ENCODE peak calls at places on chromosomes 16 and 17, in six cellular contexts. S is HFF-Myc, M is tibial nerve, W is GM06990, L is foreskin fibroblast, V is psoas muscle. O is an unnamed sample.

GRCh38 chr16:14026572-14026971 is 44.5 kb upstream of the MRTFB start:
- DNase-seq in W (no peak), M (no peak), V (no peak), S (no peak), L (no peak), O (no peak)

GRCh38 chr17:42754782-42755181 is 6.2 kb upstream of the RAMP2 start:
- DNase-seq in S (no peak), W (no peak), L (no peak), V (peak), M (peak), O (no peak)

GRCh38 chr16:66910175-66910940 is 8.3 kb downstream of the CDH16 start:
- DNase-seq in V (peak), M (no peak), S (no peak), L (no peak), W (no peak), O (no peak)

GRCh38 chr16:81821422-81822128 is 42.5 kb downstream of the PLCG2 start:
- DNase-seq in S (no peak), L (no peak), M (no peak), W (peak), V (no peak), O (no peak)

GRCh38 chr16:31467151-31467550 is 4.8 kb upstream of the TGFB1I1 start:
- DNase-seq in L (no peak), V (peak), W (no peak), S (no peak), M (no peak), O (no peak)

GRCh38 chr17:58510075-58510474 is 4.4 kb downstream of the MTMR4 start:
- DNase-seq in S (no peak), L (no peak), V (no peak), M (no peak), W (no peak), O (no peak)

GRCh38 chr16:57941016-57941656 is 29.8 kb downstream of the CNGB1 start:
- DNase-seq in V (no peak), L (peak), S (no peak), W (no peak), M (no peak), O (peak)

GRCh38 chr16:81517630-81518438 is 73.2 kb downstream of the CMIP start:
- DNase-seq in W (no peak), V (peak), L (peak), S (no peak), M (no peak), O (no peak)

GRCh38 chr17:67605259-67605912 is 112.3 kb upstream of the NOL11 start:
- DNase-seq in M (no peak), L (no peak), W (no peak), V (peak), S (no peak), O (no peak)

GRCh38 chr16:20875358-20875656 is 24.9 kb downstream of the DCUN1D3 start:
- DNase-seq in V (no peak), W (no peak), M (no peak), S (no peak), L (no peak), O (no peak)

GRCh38 chr17:43068570-43069367 is 43.7 kb downstream of the RND2 start:
- DNase-seq in S (no peak), W (no peak), M (no peak), L (peak), V (no peak), O (no peak)

GRCh38 chr17:38873646-38874380 is 4.0 kb downstream of the LASP1 start:
- DNase-seq in V (no peak), M (no peak), S (no peak), W (no peak), L (no peak), O (no peak)

GRCh38 chr17:27919120-27919519 is 26.0 kb upstream of the LYRM9 start:
- DNase-seq in L (no peak), M (no peak), S (no peak), V (no peak), W (no peak), O (no peak)

GRCh38 chr17:39740357-39741111 is 2.8 kb downstream of the GRB7 start:
- DNase-seq in M (no peak), V (peak), S (no peak), L (peak), W (no peak), O (peak)

GRCh38 chr16:84982434-84982833 is 28.9 kb downstream of the ZDHHC7 start:
- DNase-seq in M (no peak), W (no peak), L (no peak), S (no peak), V (peak), O (no peak)

GRCh38 chr16:84986879-84987278 is 24.5 kb downstream of the ZDHHC7 start:
- DNase-seq in S (no peak), V (peak), M (no peak), L (no peak), W (no peak), O (no peak)

GRCh38 chr16:84986102-84986501 is 25.2 kb downstream of the ZDHHC7 start:
- DNase-seq in V (peak), S (no peak), L (no peak), M (no peak), W (no peak), O (no peak)

GRCh38 chr16:84983308-84983707 is 28.0 kb downstream of the ZDHHC7 start:
- DNase-seq in S (no peak), W (no peak), L (no peak), V (no peak), M (no peak), O (no peak)

DNA sequence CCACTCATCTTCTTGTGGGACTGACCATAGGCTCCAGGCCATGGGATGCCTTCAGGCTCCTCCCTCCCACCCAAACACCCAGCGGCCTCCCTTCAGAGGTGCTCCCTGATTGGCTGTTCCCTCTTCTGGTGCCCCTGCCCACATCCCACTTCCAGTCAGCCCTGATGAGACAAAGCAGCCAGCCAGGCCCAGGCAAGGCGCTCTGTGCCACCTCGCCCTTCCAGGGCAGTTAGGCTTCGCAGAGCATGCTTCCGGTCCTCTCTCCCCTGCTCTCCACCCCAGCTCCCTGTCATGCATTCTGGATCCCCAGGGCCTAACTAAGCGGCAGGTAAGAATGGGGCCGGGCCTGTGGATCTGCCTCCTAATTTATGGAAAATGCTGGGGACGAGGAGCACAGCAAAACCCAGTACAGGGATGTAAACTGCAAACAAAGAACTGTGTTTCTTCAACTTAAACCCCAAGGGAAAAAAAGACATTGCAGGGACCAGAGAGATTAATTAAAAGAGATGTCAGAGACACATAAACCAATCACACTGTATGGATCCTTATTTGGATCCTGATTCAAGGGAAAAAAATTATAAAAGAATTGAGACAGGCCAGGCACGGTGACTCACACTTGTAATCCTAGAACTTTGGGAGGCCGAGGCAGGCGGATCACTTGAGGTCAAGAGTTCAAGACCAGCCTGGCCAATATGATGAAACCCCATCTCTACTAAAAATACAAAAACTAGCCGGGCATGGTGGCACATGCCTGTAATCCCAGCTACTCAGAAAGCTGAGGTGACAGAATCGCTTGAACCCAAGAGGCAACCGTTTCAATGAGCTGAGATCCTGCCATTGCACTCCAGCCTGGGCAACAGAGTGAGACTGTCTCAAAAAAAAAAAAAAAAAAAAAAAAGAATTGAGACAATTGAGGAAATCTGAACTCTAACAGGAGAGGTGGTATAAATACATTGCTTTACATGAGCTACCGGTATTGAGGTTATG is 26.0 kb downstream of the ZDHHC7 start:
- DNase-seq in W (no peak), S (peak), L (peak), M (no peak), V (peak), O (peak)
- H3K4me3 ChIP-seq in W (no peak), S (no peak), L (no peak), M (no peak), V (no peak), O (no peak)

GRCh38 chr16:19014456-19014855 is 30.7 kb downstream of the TMC7 start:
- DNase-seq in S (no peak), W (no peak), L (no peak), V (no peak), M (no peak), O (no peak)
- TF ChIP-seq CTCF in S (no peak), W (no peak), L (no peak), V (no peak), M (no peak), O (no peak)

GRCh38 chr17:1078062-1078711 is 81.3 kb downstream of the TIMM22 start:
- DNase-seq in V (peak), L (no peak), S (no peak), W (no peak), M (no peak), O (no peak)
- H3K4me3 ChIP-seq in V (no peak), L (no peak), S (no peak), W (no peak), M (no peak), O (no peak)

GRCh38 chr17:28973414-28973813 is 22.1 kb upstream of the PHF12 start:
- DNase-seq in V (no peak), S (no peak), W (no peak), M (no peak), L (no peak), O (no peak)
- TF ChIP-seq CTCF in V (no peak), S (no peak), W (no peak), M (no peak), L (no peak), O (no peak)

DNA sequence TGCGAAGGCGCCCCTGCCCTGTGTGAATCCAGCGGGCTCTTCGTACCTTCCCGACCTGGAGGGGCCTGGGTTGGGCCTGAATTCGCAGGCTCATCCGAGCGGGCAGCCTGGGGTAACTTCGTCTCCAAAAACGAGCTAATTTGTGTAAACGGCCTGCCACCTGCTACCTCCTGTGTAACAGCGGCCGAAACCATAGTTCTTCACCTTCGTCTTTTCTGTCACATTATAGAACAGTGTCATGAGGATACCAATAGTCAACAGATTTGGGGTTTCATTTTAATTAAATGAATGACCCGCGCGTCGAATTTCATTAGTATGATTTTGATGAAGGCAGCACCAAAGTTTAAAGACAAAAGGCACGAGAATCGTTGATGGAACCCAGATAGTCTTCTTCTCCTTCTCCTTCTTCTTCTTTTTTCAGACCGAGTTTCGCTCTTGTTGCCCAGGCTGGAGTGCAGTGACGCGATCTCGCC is 469 bp upstream of the CENPV start:
- DNase-seq in S (no peak), V (no peak), W (no peak), M (no peak), L (no peak), O (no peak)
- H3K4me3 ChIP-seq in S (peak), V (peak), W (peak), M (peak), L (peak), O (peak)

GRCh38 chr17:50946223-50946890 is 80.2 kb upstream of the TOB1 start:
- DNase-seq in M (no peak), W (no peak), V (peak), S (no peak), L (no peak), O (no peak)

GRCh38 chr17:50944902-50945720 is 79.0 kb upstream of the TOB1 start:
- DNase-seq in L (no peak), V (no peak), S (no peak), W (no peak), M (no peak), O (no peak)

GRCh38 chr17:50943575-50943933 is 77.4 kb upstream of the TOB1 start:
- DNase-seq in V (peak), S (no peak), L (no peak), W (no peak), M (no peak), O (no peak)

GRCh38 chr17:50945779-50946222 is 79.6 kb upstream of the TOB1 start:
- DNase-seq in L (no peak), V (no peak), W (no peak), S (no peak), M (no peak), O (no peak)

DNA sequence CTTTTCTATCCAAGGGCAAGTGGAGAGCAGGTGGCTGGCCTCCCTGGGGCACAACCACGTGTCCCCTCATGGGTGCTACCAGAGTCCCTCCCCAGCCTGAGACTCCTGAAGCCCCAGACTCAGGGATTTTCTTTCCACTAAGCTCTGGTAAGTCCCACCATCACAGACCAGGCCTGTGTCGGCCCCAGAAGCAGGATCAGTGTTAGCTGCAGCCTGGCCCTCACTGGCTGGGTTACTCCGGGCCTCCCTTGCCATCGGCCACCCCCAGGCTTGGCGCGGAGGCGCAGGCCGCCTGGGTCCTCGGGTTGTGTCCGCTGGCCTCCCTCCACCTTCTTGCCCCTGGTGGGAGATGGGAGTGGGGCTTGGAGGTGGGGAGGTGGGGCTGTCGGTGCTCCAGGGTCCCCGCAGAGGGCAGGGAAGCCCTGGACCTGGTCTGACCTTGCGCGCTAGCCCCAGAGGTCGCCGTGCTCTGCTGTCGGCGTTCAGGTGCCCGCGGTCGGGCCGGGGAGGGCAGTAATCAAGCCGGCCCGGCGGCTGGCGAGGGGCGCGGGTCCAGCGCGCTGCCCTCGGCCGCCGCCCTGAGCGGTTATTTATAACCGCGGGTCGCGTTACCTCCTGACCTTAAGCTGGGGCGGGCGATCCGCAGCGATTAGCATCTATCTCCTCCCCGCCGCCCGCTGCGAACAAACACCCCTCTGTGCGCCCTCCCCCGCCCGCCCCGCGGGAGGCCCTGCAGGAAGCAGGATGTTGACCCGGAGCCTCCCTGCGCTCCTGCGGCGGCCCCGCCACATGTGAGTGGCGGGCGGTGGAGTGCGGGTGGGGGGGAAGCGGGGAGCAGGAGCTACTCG is 78.1 kb upstream of the TOB1 start:
- DNase-seq in M (peak), S (no peak), V (peak), W (peak), L (peak), O (no peak)
- TF ChIP-seq CTCF in M (no peak), S (no peak), V (no peak), W (no peak), L (no peak), O (no peak)

GRCh38 chr17:75406222-75406615 is 741 bp upstream of the GRB2 start:
- DNase-seq in V (no peak), W (no peak), S (no peak), M (no peak), L (no peak), O (no peak)
- H3K4me3 ChIP-seq in V (peak), W (peak), S (peak), M (peak), L (peak), O (peak)

DNA sequence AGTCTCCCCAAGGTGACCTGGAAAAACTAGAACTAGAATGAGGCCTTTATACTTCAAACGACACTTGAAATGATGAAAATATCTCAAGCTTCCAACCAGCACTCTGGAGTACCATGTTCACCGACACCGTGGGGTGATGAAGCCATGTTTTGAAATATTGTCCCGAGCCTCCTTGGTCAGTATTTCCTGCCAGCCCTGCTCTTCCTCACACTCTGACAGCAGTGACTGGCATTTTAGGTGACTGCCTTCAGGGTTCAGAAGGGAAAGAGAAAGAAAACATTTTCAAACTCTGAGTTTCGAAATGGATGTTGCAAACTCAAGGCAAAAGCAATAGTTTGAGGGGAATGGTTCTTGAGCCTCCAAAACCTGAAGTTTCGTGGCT is 39.3 kb upstream of the IRX6 start:
- DNase-seq in S (no peak), M (no peak), W (no peak), L (no peak), V (no peak), O (no peak)
- TF ChIP-seq CTCF in S (no peak), M (no peak), W (no peak), L (no peak), V (no peak), O (no peak)

GRCh38 chr16:88010343-88010970 is 59.2 kb downstream of the BANP start:
- DNase-seq in M (no peak), S (no peak), W (no peak), V (no peak), L (no peak), O (no peak)

GRCh38 chr16:88009566-88010342 is 58.5 kb downstream of the BANP start:
- DNase-seq in L (no peak), M (no peak), S (no peak), W (no peak), V (no peak), O (no peak)

GRCh38 chr16:88012360-88012759 is 61.1 kb downstream of the BANP start:
- DNase-seq in L (no peak), V (no peak), W (no peak), M (no peak), S (no peak), O (no peak)

GRCh38 chr16:88013091-88013609 is 61.9 kb downstream of the BANP start:
- DNase-seq in V (no peak), M (no peak), S (no peak), W (no peak), L (no peak), O (no peak)

DNA sequence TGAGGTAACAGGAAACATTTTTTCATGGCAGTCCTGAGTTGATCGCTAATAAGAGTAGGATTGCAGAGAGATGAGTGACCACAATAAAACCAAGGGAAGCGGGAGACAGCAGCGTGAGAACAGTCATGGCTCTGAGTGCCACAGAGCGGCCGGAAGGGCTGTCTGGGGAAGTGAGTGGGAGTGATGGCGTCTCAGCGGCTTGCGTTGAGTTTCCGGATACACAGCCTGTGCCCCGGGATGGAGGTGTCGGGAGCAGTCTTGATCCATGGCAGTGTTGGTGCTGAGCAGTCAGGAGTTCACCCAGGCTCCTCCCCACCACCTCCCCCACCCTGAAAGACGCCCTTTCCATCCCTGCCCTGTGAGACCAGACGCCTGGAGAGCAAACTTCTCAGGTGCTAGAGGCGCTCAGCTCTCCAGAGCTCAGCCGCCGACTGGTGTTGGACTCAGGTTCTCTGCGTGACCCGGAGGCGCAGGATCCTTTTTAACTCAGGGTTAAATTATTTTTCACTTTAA is 59.8 kb downstream of the BANP start:
- DNase-seq in V (no peak), L (no peak), M (no peak), S (no peak), W (no peak), O (no peak)
- H3K4me3 ChIP-seq in V (no peak), L (no peak), M (no peak), S (no peak), W (no peak), O (no peak)

GRCh38 chr16:22265351-22265750 is 31.9 kb upstream of the POLR3E start:
- DNase-seq in L (no peak), W (no peak), M (no peak), V (no peak), S (no peak), O (no peak)

GRCh38 chr16:22267764-22268163 is 29.4 kb upstream of the POLR3E start:
- DNase-seq in S (no peak), L (no peak), W (no peak), M (no peak), V (peak), O (no peak)

GRCh38 chr16:22266546-22266945 is 30.7 kb upstream of the POLR3E start:
- DNase-seq in S (no peak), W (no peak), M (no peak), L (no peak), V (no peak), O (no peak)

GRCh38 chr16:22262460-22262859 is 34.7 kb upstream of the POLR3E start:
- DNase-seq in W (no peak), S (no peak), V (no peak), L (peak), M (no peak), O (no peak)

GRCh38 chr16:22264786-22265185 is 32.4 kb upstream of the POLR3E start:
- DNase-seq in L (peak), W (no peak), S (peak), V (no peak), M (no peak), O (no peak)
- TF ChIP-seq CTCF in L (no peak), W (no peak), S (no peak), V (no peak), M (no peak), O (no peak)

O was measured in retinal pigment epithelial cell.